ENCODE peak calls at places on chromosome 21, in four cellular contexts. G, T, B and W are unnamed samples. For H3K4me1, the result is how much of the 10 kb centered on the place peaks cover.

GRCh38 chr21:34886554-34887385 is 162.3 kb downstream of the RUNX1 start:
- DNase-seq in G (no peak), T (peak), B (peak), W (peak)

GRCh38 chr21:34782666-34783365 is 114.0 kb downstream of the CLIC6 start:
- DNase-seq in G (no peak), T (no peak), B (no peak), W (no peak)

GRCh38 chr21:34915364-34915834 is 133.7 kb downstream of the RUNX1 start:
- DNase-seq in G (no peak), T (no peak), B (no peak), W (no peak)

GRCh38 chr21:15725949-15726348 is 3.8 kb upstream of the USP25 start:
- DNase-seq in G (no peak), T (no peak), B (no peak), W (no peak)

GRCh38 chr21:36164427-36164784 is 7.8 kb downstream of the DOP1B start:
- DNase-seq in G (no peak), T (peak), B (no peak), W (no peak)

GRCh38 chr21:34351786-34352241 is 12.0 kb upstream of the KCNE2 start:
- DNase-seq in G (peak), T (peak), B (no peak), W (peak)

GRCh38 chr21:35045539-35046222 is 3.4 kb downstream of the RUNX1 start:
- DNase-seq in G (no peak), T (no peak), B (no peak), W (no peak)

GRCh38 chr21:26106562-26106961 is 64.0 kb downstream of the APP start:
- DNase-seq in G (no peak), T (no peak), B (no peak), W (no peak)

GRCh38 chr21:34545079-34545884 is 33.3 kb upstream of the KCNE1 start:
- DNase-seq in G (no peak), T (peak), B (peak), W (peak)

GRCh38 chr21:33394260-33394659 is 9.0 kb upstream of the IFNGR2 start:
- DNase-seq in G (no peak), T (no peak), B (peak), W (no peak)

GRCh38 chr21:35046880-35047229 is 2.2 kb downstream of the RUNX1 start:
- DNase-seq in G (no peak), T (no peak), B (no peak), W (no peak)

GRCh38 chr21:29053656-29054055 is 19.8 kb downstream of the CCT8 start:
- DNase-seq in G (no peak), T (no peak), B (no peak), W (no peak)

GRCh38 chr21:39452965-39453332 is 1.2 kb downstream of the SH3BGR start:
- DNase-seq in G (no peak), T (no peak), B (no peak), W (no peak)
- H3K4me1 ChIP-seq in G (under half), T (under half), B (under half), W (under half)

GRCh38 chr21:42043201-42043895 is 27.8 kb upstream of the UMODL1 start:
- DNase-seq in G (no peak), T (no peak), B (peak), W (no peak)
- H3K4me1 ChIP-seq in G (under half), T (under half), B (under half), W (under half)

DNA sequence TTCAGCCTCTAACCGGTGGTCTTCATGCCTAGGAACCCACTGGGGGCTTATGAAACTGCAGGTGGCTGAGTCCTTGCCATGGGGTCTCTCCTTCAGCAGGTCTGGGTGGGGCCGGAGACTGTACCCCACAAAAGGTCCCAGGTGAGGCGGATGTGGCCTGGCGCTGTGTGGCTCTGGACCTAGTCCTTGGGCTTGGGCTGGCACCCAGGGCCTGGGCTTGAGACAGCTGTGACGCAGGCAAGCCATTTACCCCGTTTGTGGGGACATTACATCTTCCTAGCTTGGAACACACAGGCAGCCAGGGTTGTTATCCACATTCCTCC is 5.9 kb upstream of the SLX9 start:
- DNase-seq in G (no peak), T (no peak), B (no peak), W (no peak)
- H3K4me1 ChIP-seq in G (under half), T (under half), B (under half), W (under half)

GRCh38 chr21:45325206-45326168 is 37.8 kb upstream of the POFUT2 start:
- DNase-seq in G (no peak), T (no peak), B (peak), W (no peak)
- H3K4me1 ChIP-seq in G (under half), T (under half), B (under half), W (half or more)

GRCh38 chr21:44085491-44086321 is 21.5 kb upstream of the PWP2 start:
- DNase-seq in G (peak), T (no peak), B (no peak), W (no peak)
- H3K4me1 ChIP-seq in G (under half), T (under half), B (half or more), W (under half)